ENCODE peak calls at places on chromosome 14, in seven cellular contexts. T is HT1080; A is GM20000; O is astrocyte; N is NCI-H345; E is activated T-helper 1 cell treated with Interleukin-2 at 50 U/mL for 16 hours; M is stimulated activated CD4-positive, alpha-beta T cell treated with anti-CD3 and anti-CD28 coated beads, TNF-alpha, amount 100 ng/mL, for 48 hours. G is an unnamed sample.

GRCh38 chr14:51008416-51008815 is 64.1 kb upstream of the PYGL start:
- DNase-seq in T (no peak), A (no peak), O (no peak), N (no peak), E (no peak), M (no peak), G (no peak)

GRCh38 chr14:106657460-106657859 is 1131.1 kb downstream of the TMEM121 start:
- DNase-seq in T (no peak), A (peak), O (no peak), N (no peak), E (peak), M (peak), G (no peak)

GRCh38 chr14:94175403-94176146 is 1.5 kb downstream of the PPP4R4 start:
- DNase-seq in T (no peak), A (no peak), O (no peak), N (no peak), E (no peak), M (no peak), G (no peak)

GRCh38 chr14:90560529-90560928 is 163.7 kb downstream of the CALM1 start:
- DNase-seq in T (no peak), A (no peak), O (no peak), N (no peak), E (no peak), M (no peak), G (no peak)

GRCh38 chr14:22400590-22401259 is 188.3 kb downstream of the DAD1 start:
- DNase-seq in T (no peak), A (no peak), O (peak), N (no peak), E (no peak), M (no peak), G (no peak)

GRCh38 chr14:85701763-85702162 is 171.8 kb downstream of the FLRT2 start:
- DNase-seq in T (no peak), A (no peak), O (peak), N (no peak), E (no peak), M (no peak), G (no peak)

GRCh38 chr14:95349241-95349640 is 29.5 kb upstream of the CLMN start:
- DNase-seq in T (no peak), A (no peak), O (no peak), N (no peak), E (no peak), M (no peak), G (no peak)

GRCh38 chr14:96086032-96086431 is 46.9 kb downstream of the C14orf132 start:
- DNase-seq in T (peak), A (no peak), O (peak), N (no peak), E (no peak), M (no peak), G (peak)

GRCh38 chr14:34043627-34044372 is 92.9 kb upstream of the EGLN3 start:
- DNase-seq in T (peak), A (peak), O (no peak), N (no peak), E (peak), M (peak), G (no peak)

GRCh38 chr14:64279719-64280668 is 14.2 kb downstream of the ESR2 start:
- DNase-seq in T (peak), A (no peak), O (peak), N (no peak), E (no peak), M (peak), G (no peak)

GRCh38 chr14:75907722-75908330 is 74.0 kb downstream of the TGFB3 start:
- DNase-seq in T (no peak), A (no peak), O (no peak), N (no peak), E (no peak), M (no peak), G (no peak)

GRCh38 chr14:69928111-69928523 is 48.9 kb downstream of the SMOC1 start:
- DNase-seq in T (peak), A (no peak), O (peak), N (no peak), E (no peak), M (no peak), G (no peak)

GRCh38 chr14:100593751-100594624 is 6.8 kb upstream of the BEGAIN start:
- DNase-seq in T (no peak), A (no peak), O (no peak), N (no peak), E (no peak), M (no peak), G (no peak)

GRCh38 chr14:100874411-100875091 is 29.0 kb downstream of the RTL1 start:
- DNase-seq in T (no peak), A (no peak), O (no peak), N (no peak), E (no peak), M (no peak), G (no peak)

GRCh38 chr14:100818221-100818699 is 7.7 kb upstream of the MEG3 start:
- DNase-seq in T (no peak), A (no peak), O (no peak), N (no peak), E (no peak), M (no peak), G (no peak)

GRCh38 chr14:93493054-93493453 is 62.3 kb downstream of the UNC79 start:
- DNase-seq in T (no peak), A (no peak), O (no peak), N (peak), E (no peak), M (no peak), G (no peak)

GRCh38 chr14:92254786-92255185 is 68.2 kb upstream of the SLC24A4 start:
- DNase-seq in T (no peak), A (no peak), O (peak), N (no peak), E (no peak), M (no peak), G (no peak)

GRCh38 chr14:101736585-101736984 is 24.9 kb upstream of the PPP2R5C start:
- DNase-seq in T (no peak), A (no peak), O (no peak), N (no peak), E (no peak), M (no peak), G (no peak)

GRCh38 chr14:105398726-105399440 is 545 bp downstream of the TEX22 start:
- DNase-seq in T (peak), A (no peak), O (no peak), N (peak), E (peak), M (peak), G (no peak)

GRCh38 chr14:61609143-61609851 is 86.0 kb upstream of the HIF1A start:
- DNase-seq in T (peak), A (no peak), O (peak), N (peak), E (no peak), M (no peak), G (peak)

GRCh38 chr14:34064349-34064748 is 113.5 kb upstream of the EGLN3 start:
- DNase-seq in T (no peak), A (no peak), O (peak), N (no peak), E (no peak), M (no peak), G (peak)

GRCh38 chr14:101078892-101079221 is 175.3 kb upstream of the RTL1 start:
- DNase-seq in T (no peak), A (no peak), O (no peak), N (no peak), E (no peak), M (no peak), G (no peak)

GRCh38 chr14:71290960-71291466 is 383.8 kb downstream of the PCNX1 start:
- DNase-seq in T (peak), A (peak), O (peak), N (peak), E (no peak), M (peak), G (peak)

G was measured in EL.